ENCODE peak calls at places on chromosomes 13 and 19, in nine cellular contexts. W, B, Y, S, G, F, U, H and R are unnamed samples.

GRCh38 chr19:16233836-16234551 is 36.3 kb downstream of the AP1M1 start:
- DNase-seq in Y (no peak), S (no peak), H (no peak), B (no peak), F (no peak), U (no peak), W (no peak), G (no peak), R (no peak)

GRCh38 chr13:98838776-98839175 is 86.3 kb upstream of the SLC15A1 start:
- DNase-seq in F (no peak), U (no peak), W (no peak), B (no peak), G (no peak), Y (peak; percentile 24), H (no peak), S (no peak), R (no peak)

GRCh38 chr19:30390356-30390988 is 18.3 kb downstream of the ZNF536 start:
- DNase-seq in Y (no peak), W (no peak), F (no peak), B (no peak), S (no peak), H (no peak), U (no peak), G (no peak), R (no peak)

GRCh38 chr19:46728693-46729339 is 11.9 kb upstream of the PRKD2 start:
- DNase-seq in F (peak; percentile 22), U (peak; percentile 43), H (peak; percentile 84), Y (peak; percentile 82), W (peak; percentile 71), S (peak; percentile 60), B (peak; percentile 27), G (peak; percentile 80), R (peak; percentile 57)

GRCh38 chr13:30359999-30360398 is 52.6 kb upstream of the KATNAL1 start:
- DNase-seq in U (no peak), W (no peak), G (no peak), Y (no peak), H (no peak), S (no peak), F (no peak), B (no peak), R (no peak)

GRCh38 chr19:42111384-42111783 is 20.9 kb downstream of the POU2F2 start:
- DNase-seq in B (no peak), F (no peak), W (no peak), S (no peak), H (no peak), U (no peak), G (no peak), Y (peak; percentile 26), R (no peak)

GRCh38 chr13:42612021-42612765 is 38.2 kb downstream of the TNFSF11 start:
- DNase-seq in F (no peak), B (no peak), W (no peak), G (no peak), H (no peak), Y (no peak), U (no peak), S (no peak), R (no peak)

GRCh38 chr13:32428581-32429072 is 697 bp upstream of the N4BP2L1 start:
- DNase-seq in F (no peak), S (no peak), Y (no peak), G (no peak), H (no peak), W (no peak), B (no peak), U (no peak), R (peak; percentile 18)

GRCh38 chr13:54373211-54373610 is 1344.6 kb downstream of the OLFM4 start:
- DNase-seq in Y (no peak), W (peak; percentile 28), G (no peak), B (no peak), S (no peak), H (no peak), U (no peak), F (no peak), R (no peak)

GRCh38 chr13:90502762-90503161 is 844.7 kb upstream of the MIR17HG start:
- DNase-seq in H (no peak), F (no peak), S (no peak), Y (no peak), U (no peak), W (peak; percentile 7), B (no peak), G (peak; percentile 74), R (no peak)

GRCh38 chr19:38285567-38285966 is 18.5 kb upstream of the C19orf33 start:
- DNase-seq in S (no peak), Y (no peak), H (no peak), G (no peak), U (no peak), F (no peak), B (no peak), W (no peak), R (no peak)

GRCh38 chr13:42102961-42103688 is 54.7 kb downstream of the DGKH start:
- DNase-seq in S (no peak), H (no peak), B (no peak), U (no peak), Y (peak; percentile 66), F (no peak), G (no peak), W (no peak), R (peak; percentile 37)

GRCh38 chr19:32219881-32220552 is 125.4 kb upstream of the ZNF507 start:
- DNase-seq in S (no peak), Y (no peak), B (no peak), U (no peak), G (no peak), H (no peak), W (no peak), F (no peak), R (no peak)

GRCh38 chr19:17517898-17518297 is 6.4 kb downstream of the PGLS start:
- DNase-seq in G (no peak), F (no peak), B (no peak), U (no peak), W (no peak), Y (no peak), S (no peak), H (no peak), R (no peak)

GRCh38 chr19:33819875-33820781 is 23.5 kb downstream of the KCTD15 start:
- DNase-seq in Y (peak; percentile 82), H (peak; percentile 79), S (no peak), B (no peak), F (no peak), W (peak; percentile 73), U (peak; percentile 77), G (peak; percentile 77), R (peak; percentile 33)

GRCh38 chr19:15563325-15563794 is 51.7 kb upstream of the CYP4F8 start:
- DNase-seq in H (no peak), Y (peak; percentile 9), F (no peak), W (no peak), U (no peak), G (no peak), S (no peak), B (no peak), R (no peak)

GRCh38 chr13:110438211-110438610 is 123.3 kb downstream of the RAB20 start:
- DNase-seq in B (no peak), H (no peak), G (no peak), W (no peak), S (no peak), Y (no peak), U (no peak), F (no peak), R (no peak)

GRCh38 chr13:51687928-51688714 is 103.9 kb downstream of the WDFY2 start:
- DNase-seq in H (no peak), G (no peak), F (no peak), S (no peak), Y (no peak), U (no peak), W (peak; percentile 59), B (no peak), R (no peak)

GRCh38 chr19:54148158-54148557 is 10.6 kb downstream of the CNOT3 start:
- DNase-seq in Y (no peak), G (no peak), F (no peak), S (no peak), W (no peak), B (no peak), H (no peak), U (no peak), R (no peak)

GRCh38 chr19:13983213-13983889 is 22.8 kb downstream of the RFX1 start:
- DNase-seq in B (no peak), F (peak; percentile 81), S (no peak), U (no peak), Y (no peak), H (no peak), G (no peak), W (no peak), R (no peak)

GRCh38 chr13:51726446-51727185 is 77.3 kb downstream of the DHRS12 start:
- DNase-seq in H (no peak), U (no peak), W (no peak), B (no peak), S (no peak), F (no peak), Y (peak; percentile 66), G (no peak), R (peak; percentile 93)